ENCODE peak calls at places on chromosome 14, in six cellular contexts. E, M, N, D, G and L are unnamed samples.

GRCh38 chr14:64763801-64764511 is 59.7 kb downstream of the PLEKHG3 start:
- DNase-seq in N (no peak), E (no peak), M (peak), G (peak), D (no peak), L (no peak)

GRCh38 chr14:72544615-72545387 is 349.1 kb downstream of the DPF3 start:
- DNase-seq in E (no peak), M (peak), G (no peak), D (no peak), N (no peak), L (no peak)

GRCh38 chr14:74531467-74531866 is 37.9 kb downstream of the ISCA2 start:
- DNase-seq in D (no peak), M (peak), G (no peak), N (peak), E (no peak), L (no peak)

GRCh38 chr14:53190938-53191337 is 37.8 kb upstream of the DDHD1 start:
- DNase-seq in D (no peak), G (no peak), M (no peak), N (peak), E (no peak), L (no peak)

GRCh38 chr14:53034688-53035087 is 83.8 kb upstream of the FERMT2 start:
- DNase-seq in E (no peak), N (no peak), D (no peak), M (no peak), G (no peak), L (no peak)

GRCh38 chr14:94992046-94992445 is 165.3 kb downstream of the DICER1 start:
- DNase-seq in G (no peak), D (no peak), E (no peak), M (no peak), N (no peak), L (no peak)

GRCh38 chr14:77181603-77182437 is at the start of gene TMEM63C:
- DNase-seq in E (peak), M (peak), D (peak), N (peak), G (no peak), L (peak)

GRCh38 chr14:56949828-56950227 is 139.5 kb upstream of the OTX2 start:
- DNase-seq in G (no peak), D (no peak), N (no peak), E (no peak), M (no peak), L (no peak)

GRCh38 chr14:64826845-64827244 is 52.9 kb downstream of the SPTB start:
- DNase-seq in N (no peak), E (no peak), G (no peak), D (no peak), M (peak), L (no peak)

GRCh38 chr14:24430682-24431568 is 1.2 kb downstream of the KHNYN start:
- DNase-seq in D (no peak), E (peak), G (peak), M (no peak), N (peak), L (peak)

GRCh38 chr14:90301580-90302181 is 30.1 kb downstream of the NRDE2 start:
- DNase-seq in G (no peak), D (no peak), E (no peak), N (peak), M (no peak), L (no peak)

GRCh38 chr14:70320294-70320693 is 39.2 kb downstream of the COX16 start:
- DNase-seq in M (no peak), N (no peak), G (no peak), E (no peak), D (no peak), L (no peak)

GRCh38 chr14:95045255-95045701 is 112.1 kb downstream of the DICER1 start:
- DNase-seq in N (no peak), G (peak), D (peak), M (peak), E (no peak), L (no peak)

GRCh38 chr14:57464013-57464730 is 29.5 kb downstream of the CCDC198 start:
- DNase-seq in G (no peak), E (no peak), D (no peak), M (no peak), N (peak), L (no peak)

GRCh38 chr14:81536125-81536771 is 2.6 kb upstream of the SEL1L start:
- DNase-seq in G (no peak), D (no peak), N (peak), M (no peak), E (no peak), L (no peak)

GRCh38 chr14:89486961-89487360 is 69.9 kb upstream of the FOXN3 start:
- DNase-seq in D (no peak), N (no peak), M (no peak), E (no peak), G (peak), L (no peak)

GRCh38 chr14:71629765-71630502 is 302.3 kb upstream of the RGS6 start:
- DNase-seq in M (no peak), N (no peak), D (no peak), E (no peak), G (no peak), L (no peak)

GRCh38 chr14:22168092-22168955 is 420.7 kb downstream of the DAD1 start:
- DNase-seq in E (no peak), M (no peak), G (no peak), D (no peak), N (no peak), L (no peak)

GRCh38 chr14:69358233-69358963 is 39.7 kb downstream of the ERH start:
- DNase-seq in M (no peak), G (no peak), E (no peak), N (peak), D (no peak), L (no peak)

GRCh38 chr14:100617715-100618693 is 30.8 kb upstream of the BEGAIN start:
- DNase-seq in N (no peak), G (peak), E (no peak), M (peak), D (no peak), L (no peak)

GRCh38 chr14:92323031-92323915 is at the start of gene SLC24A4:
- DNase-seq in E (no peak), M (peak), N (peak), D (no peak), G (no peak), L (no peak)

GRCh38 chr14:27315947-27316346 is 718.1 kb upstream of the NOVA1 start:
- DNase-seq in N (no peak), G (no peak), D (no peak), M (no peak), E (no peak), L (no peak)

GRCh38 chr14:47297374-47297773 is 378.0 kb downstream of the MDGA2 start:
- DNase-seq in N (no peak), D (no peak), M (no peak), G (no peak), E (no peak), L (no peak)

GRCh38 chr14:70890842-70891442 is 16.3 kb upstream of the PCNX1 start:
- DNase-seq in N (no peak), M (no peak), G (no peak), D (no peak), E (no peak), L (no peak)